ENCODE peak calls at places on chromosomes 4 and X, in seven cellular contexts. Q is K562, A is Panc1, X is HCT116, Y is upper lobe of left lung, L is HepG2, C is GM12878. Z is an unnamed sample.

GRCh38 chr4:151716324-151716723 is 44.5 kb downstream of the GATB start:
- ATAC-seq in L (no peak), C (no peak), A (no peak), Y (no peak), X (no peak), Q (no peak), Z (no peak)

GRCh38 chr4:105246712-105247111 is 100.0 kb downstream of the TET2 start:
- ATAC-seq in X (no peak), C (no peak), Q (no peak), L (no peak), A (no peak), Y (peak; percentile 65), Z (no peak)

GRCh38 chrX:11792461-11793421 is 34.7 kb downstream of the MSL3 start:
- ATAC-seq in X (no peak), Y (no peak), A (no peak), L (no peak), Q (no peak), C (peak; percentile 87), Z (no peak)

GRCh38 chr4:56028165-56028564 is 79.4 kb downstream of the CEP135 start:
- ATAC-seq in L (no peak), C (no peak), A (no peak), Y (no peak), Q (no peak), X (no peak), Z (no peak)

GRCh38 chr4:119261986-119262385 is 49.5 kb downstream of the USP53 start:
- ATAC-seq in Y (no peak), L (no peak), C (no peak), A (no peak), X (no peak), Q (no peak), Z (no peak)

GRCh38 chr4:67397931-67398330 is 147.4 kb downstream of the CENPC start:
- ATAC-seq in Y (no peak), A (no peak), Q (no peak), C (no peak), L (no peak), X (no peak), Z (no peak)

GRCh38 chr4:143389543-143390195 is 53.0 kb downstream of the GAB1 start:
- ATAC-seq in L (peak; percentile 93), C (no peak), Y (peak; percentile 78), X (no peak), A (no peak), Q (no peak), Z (peak; percentile 87)

GRCh38 chrX:15738686-15739016 is 581 bp downstream of the CA5B start:
- ATAC-seq in A (no peak), C (peak; percentile 16), L (no peak), X (no peak), Y (peak; percentile 13), Q (no peak), Z (no peak)

GRCh38 chrX:5870238-5870637 is 358.4 kb downstream of the NLGN4X start:
- ATAC-seq in C (no peak), Q (no peak), A (no peak), Y (peak; percentile 24), X (no peak), L (no peak), Z (no peak)

GRCh38 chr4:2492970-2493369 is 24.1 kb downstream of the RNF4 start:
- ATAC-seq in Y (no peak), X (no peak), Q (no peak), L (no peak), C (no peak), A (no peak), Z (no peak)

GRCh38 chr4:10003666-10004065 is 17.6 kb downstream of the SLC2A9 start:
- ATAC-seq in A (no peak), X (no peak), L (no peak), Y (no peak), Q (no peak), C (peak; percentile 60), Z (no peak)

GRCh38 chrX:65821721-65822496 is 154.5 kb downstream of the MSN start:
- ATAC-seq in Q (no peak), Y (peak; percentile 24), C (peak; percentile 93), X (no peak), L (no peak), A (peak; percentile 53), Z (no peak)

GRCh38 chr4:131091896-131092295 is 1995.9 kb downstream of the C4orf33 start:
- ATAC-seq in A (no peak), C (peak; percentile 71), Y (no peak), L (peak; percentile 49), Q (no peak), X (peak; percentile 68), Z (no peak)

GRCh38 chr4:100566396-100566795 is 48.6 kb upstream of the EMCN start:
- ATAC-seq in Y (no peak), C (peak; percentile 34), A (no peak), Q (no peak), X (no peak), L (no peak), Z (no peak)

GRCh38 chrX:56368962-56369361 is 136.8 kb downstream of the KLF8 start:
- ATAC-seq in X (no peak), Y (no peak), A (no peak), L (no peak), Q (no peak), C (no peak), Z (no peak)

GRCh38 chr4:22417408-22417807 is 98.5 kb downstream of the ADGRA3 start:
- ATAC-seq in L (no peak), C (peak; percentile 69), X (no peak), Y (no peak), A (no peak), Q (no peak), Z (no peak)

GRCh38 chrX:141935645-141936044 is 32.0 kb downstream of the MAGEC1 start:
- ATAC-seq in X (no peak), A (no peak), L (no peak), Y (no peak), C (no peak), Q (no peak), Z (no peak)

GRCh38 chr4:73713650-73714049 is 26.7 kb upstream of the CXCL8 start:
- ATAC-seq in Q (no peak), L (no peak), Y (no peak), X (no peak), C (no peak), A (no peak), Z (no peak)

GRCh38 chrX:137195991-137196390 is 162.2 kb upstream of the GPR101 start:
- ATAC-seq in Q (no peak), L (no peak), Y (no peak), X (no peak), A (no peak), C (no peak), Z (no peak)

GRCh38 chrX:132270699-132271098 is 51.5 kb upstream of the RAP2C start:
- ATAC-seq in Q (no peak), A (no peak), Y (peak; percentile 92), C (no peak), X (no peak), L (no peak), Z (peak; percentile 91)

GRCh38 chrX:43861750-43862149 is 20.5 kb downstream of the MAOB start:
- ATAC-seq in L (no peak), C (no peak), Q (no peak), A (no peak), X (peak; percentile 72), Y (no peak), Z (peak; percentile 66)

GRCh38 chrX:79325263-79325958 is 41.7 kb downstream of the ITM2A start:
- ATAC-seq in Y (no peak), X (no peak), A (no peak), Q (peak; percentile 76), L (no peak), C (peak; percentile 59), Z (no peak)

GRCh38 chrX:131058136-131058868 is at the start of gene ARHGAP36:
- ATAC-seq in A (no peak), X (no peak), Q (peak; percentile 77), L (no peak), C (no peak), Y (no peak), Z (no peak)

GRCh38 chrX:19569930-19570329 is 54.6 kb upstream of the MAP3K15 start:
- ATAC-seq in Q (no peak), Y (no peak), L (no peak), C (no peak), A (no peak), X (no peak), Z (no peak)

GRCh38 chr4:151356510-151356909 is 31.1 kb upstream of the SH3D19 start:
- ATAC-seq in L (peak; percentile 48), C (no peak), Q (no peak), X (peak; percentile 90), Y (no peak), A (no peak), Z (no peak)

GRCh38 chr4:71195932-71196331 is 142.9 kb upstream of the SLC4A4 start:
- ATAC-seq in Q (no peak), C (no peak), Y (peak; percentile 82), A (no peak), L (no peak), X (no peak), Z (no peak)

GRCh38 chr4:84673475-84674230 is 90.7 kb downstream of the CDS1 start:
- ATAC-seq in X (peak; percentile 57), L (no peak), C (no peak), A (no peak), Q (no peak), Y (peak; percentile 47), Z (no peak)

GRCh38 chrX:108297290-108297689 is 140.9 kb downstream of the COL4A6 start:
- ATAC-seq in C (no peak), Y (no peak), Q (no peak), A (no peak), X (no peak), L (no peak), Z (no peak)

GRCh38 chrX:66004928-66005831 is 34.7 kb downstream of the VSIG4 start:
- ATAC-seq in L (no peak), Q (peak; percentile 51), C (no peak), X (no peak), Y (no peak), A (no peak), Z (no peak)

GRCh38 chr4:6749340-6750171 is 33.0 kb upstream of the KIAA0232 start:
- ATAC-seq in Q (no peak), L (peak; percentile 88), Y (peak; percentile 86), X (peak; percentile 89), C (no peak), A (peak; percentile 59), Z (peak; percentile 81)
- TF ChIP-seq POLR2AphosphoS5 in Q (no peak), L (peak; percentile 77), Y (peak; percentile 34), X (peak; percentile 55), C (no peak), A (no peak), Z (peak; percentile 26)

GRCh38 chrX:38800981-38801845 is at the start of gene MID1IP1:
- ATAC-seq in A (no peak), Y (peak; percentile 82), C (peak; percentile 58), X (peak; percentile 59), Q (peak; percentile 71), L (peak; percentile 58), Z (peak; percentile 86)
- H3K27ac ChIP-seq in A (no peak within 1 kb of the TSS), Y (peak within 1 kb of the TSS; percentile 94), C (peak within 1 kb of the TSS; percentile 82), X (peak within 1 kb of the TSS; percentile 98), Q (peak within 1 kb of the TSS; percentile 96), L (peak within 1 kb of the TSS; percentile 95), Z (peak within 1 kb of the TSS; percentile 91)

DNA sequence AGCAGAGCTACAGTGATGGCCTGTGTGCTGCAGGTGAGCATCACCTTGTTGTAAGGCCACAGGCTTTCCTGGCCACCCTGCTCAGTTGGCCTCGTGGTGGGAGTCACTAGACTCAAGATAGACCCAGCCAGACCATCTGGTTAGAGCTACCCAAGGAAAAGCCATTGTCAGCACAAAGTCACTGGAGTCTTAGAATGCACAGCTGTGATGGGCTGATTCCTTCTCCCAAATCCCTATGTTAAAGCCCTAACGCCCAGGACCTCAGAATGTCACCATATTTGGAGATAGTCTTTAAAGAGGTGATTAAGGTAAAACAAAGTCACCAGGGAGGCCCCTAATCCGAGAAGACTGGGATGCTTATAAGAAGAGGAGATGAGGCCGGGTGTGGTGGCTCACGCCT is 173.4 kb downstream of the DHRSX start:
- ATAC-seq in C (no peak), Y (no peak), A (no peak), L (no peak), Q (no peak), X (no peak), Z (no peak)
- H3K9me3 ChIP-seq in C (peaks cover 10% of the 10 kb centered on the region), Y (no peaks in the 10 kb centered on the region), A (no peaks in the 10 kb centered on the region), L (no peaks in the 10 kb centered on the region), Q (no peaks in the 10 kb centered on the region), X (no peaks in the 10 kb centered on the region), Z (no peaks in the 10 kb centered on the region)

GRCh38 chr4:38757945-38758344 is 24.8 kb downstream of the TLR10 start:
- ATAC-seq in X (peak; percentile 76), Q (peak; percentile 50), C (no peak), L (peak; percentile 57), A (no peak), Y (no peak), Z (no peak)
- TF ChIP-seq POLR2AphosphoS5 in X (no peak), Q (no peak), C (no peak), L (no peak), A (no peak), Y (no peak), Z (no peak)